ENCODE peak calls at places on chromosomes 12 and 14, in six cellular contexts. P, R, N, U, K and S are unnamed samples. For H3K4me1, the result is how much of the 10 kb centered on the place peaks cover.

GRCh38 chr12:94650143-94651056 is at the start of gene TMCC3:
- DNase-seq in P (peak), R (peak), N (peak), U (peak), K (peak), S (peak)

GRCh38 chr12:24198936-24199644 is 249.6 kb upstream of the SOX5 start:
- DNase-seq in P (no peak), R (no peak), N (no peak), U (no peak), K (no peak), S (no peak)

GRCh38 chr12:26000883-26001282 is 42.4 kb downstream of the RASSF8 start:
- DNase-seq in P (no peak), R (no peak), N (no peak), U (no peak), K (no peak), S (no peak)

GRCh38 chr14:20679907-20680306 is 4.5 kb upstream of the RNASE4 start:
- DNase-seq in P (no peak), R (peak), N (no peak), U (peak), K (no peak), S (no peak)

GRCh38 chr14:84323963-84324362 is 1206.0 kb upstream of the FLRT2 start:
- DNase-seq in P (no peak), R (no peak), N (no peak), U (peak), K (no peak), S (no peak)

GRCh38 chr14:90968025-90968424 is 92.4 kb downstream of the RPS6KA5 start:
- DNase-seq in P (no peak), R (no peak), N (no peak), U (no peak), K (no peak), S (no peak)

GRCh38 chr12:123763093-123763492 is 992 bp downstream of the DNAH10 start:
- DNase-seq in P (no peak), R (peak), N (no peak), U (no peak), K (no peak), S (no peak)

GRCh38 chr14:61673305-61673704 is 22.0 kb upstream of the HIF1A start:
- DNase-seq in P (no peak), R (no peak), N (no peak), U (peak), K (no peak), S (no peak)

GRCh38 chr12:131871677-131872076 is 22.7 kb upstream of the ULK1 start:
- DNase-seq in P (no peak), R (no peak), N (no peak), U (no peak), K (no peak), S (peak)

GRCh38 chr12:71431991-71432390 is 7.6 kb upstream of the LGR5 start:
- DNase-seq in P (no peak), R (no peak), N (no peak), U (no peak), K (no peak), S (no peak)

GRCh38 chr12:132474237-132474741 is 15.7 kb upstream of the FBRSL1 start:
- DNase-seq in P (peak), R (no peak), N (no peak), U (no peak), K (no peak), S (peak)

GRCh38 chr14:69650948-69651369 is 39.6 kb downstream of the SUSD6 start:
- DNase-seq in P (no peak), R (no peak), N (no peak), U (peak), K (no peak), S (no peak)

GRCh38 chr14:59777006-59777579 is 93.5 kb downstream of the RTN1 start:
- DNase-seq in P (no peak), R (no peak), N (no peak), U (no peak), K (no peak), S (no peak)

GRCh38 chr12:2231011-2231595 is 178.3 kb downstream of the CACNA1C start:
- DNase-seq in P (no peak), R (no peak), N (no peak), U (no peak), K (no peak), S (no peak)

GRCh38 chr14:36078080-36078479 is 98.4 kb downstream of the PTCSC3 start:
- DNase-seq in P (no peak), R (no peak), N (no peak), U (no peak), K (no peak), S (no peak)

GRCh38 chr12:68236421-68237059 is 10.9 kb upstream of the IL26 start:
- DNase-seq in P (no peak), R (peak), N (no peak), U (peak), K (no peak), S (no peak)

GRCh38 chr14:22978873-22979671 is 3.3 kb downstream of the AJUBA start:
- DNase-seq in P (no peak), R (no peak), N (no peak), U (no peak), K (no peak), S (no peak)

GRCh38 chr12:85057370-85057963 is 21.3 kb downstream of the LRRIQ1 start:
- DNase-seq in P (no peak), R (no peak), N (no peak), U (peak), K (no peak), S (no peak)

GRCh38 chr12:94020335-94020734 is 128.0 kb upstream of the PLXNC1 start:
- DNase-seq in P (no peak), R (no peak), N (no peak), U (peak), K (no peak), S (no peak)

GRCh38 chr12:74896186-74896585 is 313.5 kb downstream of the KCNC2 start:
- DNase-seq in P (no peak), R (no peak), N (no peak), U (no peak), K (no peak), S (no peak)

GRCh38 chr12:104680070-104680469 is 223.3 kb downstream of the CHST11 start:
- DNase-seq in P (no peak), R (no peak), N (no peak), U (no peak), K (no peak), S (no peak)

GRCh38 chr12:17778242-17778641 is 311.8 kb downstream of the RERGL start:
- DNase-seq in P (no peak), R (no peak), N (no peak), U (no peak), K (no peak), S (no peak)

GRCh38 chr12:56716458-56716857 is 8.6 kb downstream of the NACA start:
- DNase-seq in P (no peak), R (no peak), N (no peak), U (no peak), K (no peak), S (no peak)

DNA sequence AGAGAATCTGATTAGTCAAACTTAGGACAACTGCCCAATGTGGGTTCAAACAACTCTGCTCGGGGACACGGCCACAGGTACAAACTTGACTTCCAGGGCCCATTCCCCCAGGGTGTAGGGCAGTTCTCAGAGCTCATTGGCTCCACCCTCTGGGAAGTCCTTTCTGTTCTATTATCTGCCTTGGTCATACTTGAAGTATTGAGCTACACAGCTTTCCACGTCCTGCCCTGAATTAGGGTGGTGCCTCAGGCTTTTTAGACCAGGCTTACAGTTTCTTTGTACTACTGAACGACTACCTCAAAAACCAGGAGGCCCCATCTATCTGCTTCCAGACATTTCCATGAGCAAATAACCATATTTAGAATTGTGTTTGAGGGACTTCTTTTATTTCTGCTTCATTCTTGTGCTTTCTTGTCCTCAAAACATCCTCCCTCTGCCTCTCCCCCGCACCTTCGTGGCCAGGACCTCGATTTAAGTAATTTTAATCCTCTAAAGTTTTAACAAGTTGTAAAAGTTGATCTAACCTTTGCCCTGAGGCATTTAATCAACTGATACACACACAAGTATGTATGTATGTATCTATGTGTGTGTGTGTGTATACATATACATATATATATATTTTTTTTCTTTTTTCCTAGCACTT is 281.8 kb upstream of the AMIGO2 start:
- DNase-seq in P (no peak), R (peak), N (no peak), U (no peak), K (no peak), S (no peak)
- H3K4me1 ChIP-seq in P (under half), R (under half), N (under half), U (under half), K (under half), S (under half)

GRCh38 chr12:113325938-113326337 is 9.0 kb downstream of the SLC8B1 start:
- DNase-seq in P (peak), R (peak), N (no peak), U (peak), K (no peak), S (no peak)
- H3K4me1 ChIP-seq in P (under half), R (under half), N (under half), U (under half), K (under half), S (under half)

DNA sequence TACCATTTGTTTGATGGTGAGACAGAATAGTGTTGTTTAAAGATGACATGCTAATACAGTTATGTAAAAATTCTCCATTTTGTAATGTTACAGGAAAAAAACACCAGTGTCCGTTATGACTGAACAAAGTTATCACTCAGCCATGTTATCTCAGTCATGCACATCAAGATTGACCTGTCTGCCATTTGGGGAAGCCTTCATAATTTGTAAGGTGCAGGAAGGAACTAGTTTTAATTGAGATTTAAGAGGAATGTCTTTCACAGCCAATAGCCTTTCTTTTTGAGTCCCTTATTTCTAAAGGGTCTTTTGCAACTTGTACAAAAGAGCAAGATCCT is 432.2 kb downstream of the RAD51B start:
- DNase-seq in P (no peak), R (no peak), N (no peak), U (no peak), K (no peak), S (no peak)
- H3K4me1 ChIP-seq in P (under half), R (under half), N (half or more), U (half or more), K (half or more), S (under half)

DNA sequence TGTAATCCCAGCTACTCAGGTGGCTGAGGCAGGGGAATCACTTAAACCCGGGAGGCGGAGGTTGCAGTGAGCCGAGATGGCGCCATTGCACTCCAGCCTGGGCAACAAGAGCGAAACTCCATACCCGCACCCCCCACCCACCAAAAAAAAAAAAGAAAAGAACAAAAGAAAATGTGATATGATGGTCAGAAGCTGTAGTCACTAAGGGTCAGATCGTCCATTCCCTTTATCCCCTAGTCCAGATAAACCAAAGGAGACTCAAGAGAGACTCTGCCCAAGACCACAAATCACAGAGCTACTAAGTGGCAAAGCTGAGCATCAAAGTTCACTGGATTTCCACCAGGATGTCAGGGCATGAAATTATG is 3.2 kb downstream of the PPTC7 start:
- DNase-seq in P (no peak), R (no peak), N (no peak), U (no peak), K (no peak), S (no peak)
- H3K4me1 ChIP-seq in P (half or more), R (half or more), N (half or more), U (half or more), K (half or more), S (under half)

DNA sequence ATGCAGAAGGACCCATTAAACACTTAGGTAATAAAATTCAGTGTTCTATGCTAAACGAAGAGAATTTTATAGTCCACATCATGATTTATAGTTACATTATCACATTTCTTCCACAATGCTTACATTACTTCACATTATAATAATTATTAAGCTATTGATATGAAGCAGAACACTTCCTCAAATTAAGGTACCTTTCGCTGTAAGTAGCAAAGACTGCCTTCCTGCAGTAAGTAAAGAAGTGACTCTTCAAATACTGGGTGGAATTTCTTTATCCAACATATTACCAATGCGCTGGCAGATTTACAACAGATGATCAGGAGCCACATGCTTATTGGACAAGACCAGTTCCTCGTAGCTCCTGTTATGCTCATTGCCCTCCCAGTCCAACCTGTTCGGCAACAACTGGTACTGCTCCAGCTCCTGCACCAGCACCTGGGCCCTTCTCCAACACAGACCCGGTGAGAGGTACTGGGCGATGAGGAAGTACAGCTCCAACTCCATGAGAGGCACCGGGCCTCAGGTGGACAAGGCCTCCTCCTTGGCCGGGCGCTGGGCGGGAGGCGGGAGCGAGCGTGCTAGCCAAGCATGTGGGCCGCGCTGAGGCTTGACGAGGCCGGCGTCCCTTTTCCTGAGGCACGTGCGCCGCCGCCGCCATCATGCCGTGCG is 210.7 kb upstream of the ATP2B1 start:
- DNase-seq in P (peak), R (peak), N (peak), U (no peak), K (no peak), S (peak)
- H3K4me1 ChIP-seq in P (under half), R (under half), N (under half), U (under half), K (under half), S (under half)